ENCODE peak calls at places on chromosomes 16 and 17, in five cellular contexts. L is foreskin fibroblast, V is right lobe of liver, Y is cardiac fibroblast, Q is Karpas-422. K is an unnamed sample.

GRCh38 chr16:4924593-4925378 is 12.2 kb downstream of the PPL start:
- DNase-seq in L (no peak), V (peak), Y (no peak), Q (no peak), K (no peak)

GRCh38 chr17:74297941-74298340 is 23.9 kb downstream of the DNAI2 start:
- DNase-seq in L (no peak), V (no peak), Y (no peak), Q (no peak), K (peak)

GRCh38 chr16:12724216-12724615 is 79.5 kb downstream of the CPPED1 start:
- DNase-seq in L (no peak), V (no peak), Y (no peak), Q (no peak), K (no peak)

GRCh38 chr17:42276359-42276608 is at the start of gene STAT5B:
- DNase-seq in L (peak), V (peak), Y (peak), Q (peak), K (peak)

GRCh38 chr17:44775136-44775837 is 16.5 kb downstream of the ADAM11 start:
- DNase-seq in L (peak), V (peak), Y (peak), Q (peak), K (peak)

GRCh38 chr16:9039208-9039607 is 52.2 kb upstream of the HAPSTR1 start:
- DNase-seq in L (no peak), V (no peak), Y (peak), Q (peak), K (no peak)

GRCh38 chr16:75402821-75403475 is 30.4 kb downstream of the CFDP1 start:
- DNase-seq in L (no peak), V (no peak), Y (peak), Q (peak), K (no peak)

GRCh38 chr16:6279261-6279660 is 1053.4 kb upstream of the RBFOX1 start:
- DNase-seq in L (no peak), V (no peak), Y (no peak), Q (no peak), K (no peak)

GRCh38 chr16:50208460-50208931 is 55.4 kb downstream of the TENT4B start:
- DNase-seq in L (peak), V (no peak), Y (no peak), Q (peak), K (peak)

GRCh38 chr17:9644910-9645751 is at the start of gene USP43:
- DNase-seq in L (no peak), V (peak), Y (peak), Q (no peak), K (peak)

GRCh38 chr17:57523926-57524634 is 221.0 kb downstream of the CCDC182 start:
- DNase-seq in L (peak), V (peak), Y (peak), Q (peak), K (peak)

GRCh38 chr17:67902531-67903231 is 77.4 kb downstream of the BPTF start:
- DNase-seq in L (no peak), V (no peak), Y (peak), Q (no peak), K (no peak)

GRCh38 chr16:69554495-69554894 is 11.3 kb upstream of the NFAT5 start:
- DNase-seq in L (no peak), V (no peak), Y (no peak), Q (peak), K (no peak)

GRCh38 chr16:22207715-22208360 is 1.8 kb downstream of the EEF2K start:
- DNase-seq in L (no peak), V (no peak), Y (no peak), Q (no peak), K (no peak)

GRCh38 chr17:10072556-10072955 is 125.8 kb downstream of the GAS7 start:
- DNase-seq in L (no peak), V (no peak), Y (no peak), Q (no peak), K (no peak)

GRCh38 chr16:88691129-88691813 is 5.0 kb upstream of the SNAI3 start:
- DNase-seq in L (no peak), V (no peak), Y (no peak), Q (no peak), K (no peak)

GRCh38 chr17:62848334-62848733 is 40.2 kb upstream of the MARCHF10 start:
- DNase-seq in L (no peak), V (no peak), Y (no peak), Q (no peak), K (no peak)

GRCh38 chr16:28514246-28514645 is 7.6 kb upstream of the IL27 start:
- DNase-seq in L (no peak), V (no peak), Y (no peak), Q (no peak), K (no peak)

GRCh38 chr16:88023786-88024185 is 72.6 kb downstream of the BANP start:
- DNase-seq in L (no peak), V (no peak), Y (no peak), Q (no peak), K (no peak)

GRCh38 chr17:6780001-6780400 is 4.0 kb downstream of the FBXO39 start:
- DNase-seq in L (no peak), V (no peak), Y (no peak), Q (no peak), K (no peak)

GRCh38 chr16:28478511-28479180 is 6.5 kb upstream of the NPIPB7 start:
- DNase-seq in L (no peak), V (no peak), Y (no peak), Q (no peak), K (no peak)

GRCh38 chr16:7615565-7615964 is 282.9 kb downstream of the RBFOX1 start:
- DNase-seq in L (no peak), V (no peak), Y (no peak), Q (no peak), K (no peak)

GRCh38 chr17:73820686-73821448 is 176.6 kb upstream of the SDK2 start:
- DNase-seq in L (no peak), V (no peak), Y (peak), Q (peak), K (peak)

GRCh38 chr17:52106070-52106469 is 52.4 kb downstream of the CA10 start:
- DNase-seq in L (no peak), V (no peak), Y (no peak), Q (no peak), K (no peak)

GRCh38 chr16:62954144-62955032 is 918.1 kb upstream of the CDH8 start:
- DNase-seq in L (no peak), V (no peak), Y (no peak), Q (no peak), K (no peak)

GRCh38 chr17:30376621-30377452 is 1.9 kb upstream of the CPD start:
- DNase-seq in L (peak), V (no peak), Y (peak), Q (no peak), K (peak)

GRCh38 chr16:50889746-50890145 is 147.9 kb downstream of the CYLD start:
- DNase-seq in L (no peak), V (no peak), Y (no peak), Q (no peak), K (no peak)

GRCh38 chr17:57889892-57890856 is 40.3 kb upstream of the MRPS23 start:
- DNase-seq in L (peak), V (peak), Y (peak), Q (no peak), K (peak)

GRCh38 chr16:75919664-75920063 is 193.4 kb upstream of the CPHXL start:
- DNase-seq in L (no peak), V (no peak), Y (no peak), Q (no peak), K (peak)

GRCh38 chr17:700504-701094 is 14.0 kb downstream of the VPS53 start:
- DNase-seq in L (peak), V (no peak), Y (peak), Q (peak), K (no peak)

GRCh38 chr17:63772801-63773271 is 561 bp downstream of the CCDC47 start:
- DNase-seq in L (no peak), V (no peak), Y (peak), Q (peak), K (no peak)

GRCh38 chr16:5678371-5678770 is 580.8 kb upstream of the EEF2KMT start:
- DNase-seq in L (no peak), V (no peak), Y (no peak), Q (peak), K (no peak)

GRCh38 chr17:80959330-80960036 is 32.2 kb upstream of the CHMP6 start:
- DNase-seq in L (peak), V (peak), Y (peak), Q (no peak), K (peak)

GRCh38 chr17:82110298-82110697 is 12.3 kb upstream of the FASN start:
- DNase-seq in L (no peak), V (no peak), Y (no peak), Q (no peak), K (no peak)

GRCh38 chr17:41456206-41456605 is 11.0 kb downstream of the KRT32 start:
- DNase-seq in L (no peak), V (no peak), Y (no peak), Q (no peak), K (peak)

GRCh38 chr16:81136331-81137011 is 40.3 kb upstream of the GCSH start:
- DNase-seq in L (no peak), V (no peak), Y (no peak), Q (no peak), K (no peak)

GRCh38 chr16:10086620-10087019 is 95.6 kb downstream of the GRIN2A start:
- DNase-seq in L (no peak), V (no peak), Y (no peak), Q (no peak), K (no peak)

GRCh38 chr17:15285466-15285865 is 20.3 kb upstream of the PMP22 start:
- DNase-seq in L (no peak), V (no peak), Y (no peak), Q (no peak), K (no peak)

GRCh38 chr17:70258465-70258864 is 89.1 kb downstream of the KCNJ2 start:
- DNase-seq in L (no peak), V (no peak), Y (no peak), Q (no peak), K (no peak)

GRCh38 chr17:2749058-2749783 is at the start of gene CCDC92B:
- DNase-seq in L (no peak), V (no peak), Y (no peak), Q (no peak), K (no peak)
- H3K4me3 ChIP-seq in L (no peak), V (no peak), Y (no peak), Q (no peak), K (no peak)

GRCh38 chr16:3695610-3696369 is 21.5 kb downstream of the TRAP1 start:
- DNase-seq in L (no peak), V (peak), Y (no peak), Q (no peak), K (no peak)
- H3K4me3 ChIP-seq in L (no peak), V (peak), Y (no peak), Q (no peak), K (no peak)

DNA sequence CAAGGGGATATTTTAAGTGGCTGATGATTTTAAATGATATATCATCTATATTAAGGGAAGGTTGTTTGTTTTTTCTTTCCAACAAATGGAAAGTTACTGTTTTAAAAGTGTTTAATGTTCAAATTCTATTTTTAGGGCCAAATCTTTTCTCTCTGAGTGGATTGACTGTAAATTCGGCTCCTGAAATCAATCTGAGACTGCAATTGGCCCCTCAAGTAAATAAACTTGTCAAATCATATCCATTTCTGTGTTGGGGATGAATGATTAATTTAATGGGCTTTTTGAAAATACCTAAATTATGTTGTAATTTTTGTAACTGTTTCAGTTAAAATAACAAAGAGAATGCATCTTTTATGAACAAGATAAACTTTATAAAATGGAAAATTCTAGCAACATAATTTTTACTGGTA is 2.6 kb downstream of the HS3ST3A1 start:
- DNase-seq in L (no peak), V (no peak), Y (no peak), Q (no peak), K (no peak)
- H3K4me3 ChIP-seq in L (peak), V (no peak), Y (peak), Q (no peak), K (no peak)

DNA sequence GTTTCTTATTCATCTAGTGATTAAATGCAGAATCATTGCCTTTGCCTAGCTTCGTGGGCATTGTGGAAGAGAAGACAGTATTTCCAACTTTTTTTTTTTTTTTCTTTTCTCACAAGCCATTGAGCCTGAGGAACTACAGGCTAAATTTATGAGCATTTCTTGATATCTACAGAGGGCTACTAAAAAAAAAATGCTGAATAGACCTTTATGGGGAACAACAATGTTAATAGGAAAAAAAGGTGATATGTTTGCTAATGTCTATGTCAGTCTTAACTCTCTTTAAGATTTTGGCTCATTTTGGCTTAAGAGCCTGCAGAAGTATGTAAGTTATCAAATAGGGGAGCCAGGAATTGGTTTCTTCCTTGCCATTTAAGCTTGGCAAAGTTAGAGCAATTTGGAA is 6.0 kb downstream of the WIPF2 start:
- DNase-seq in L (no peak), V (no peak), Y (no peak), Q (no peak), K (no peak)
- H3K4me3 ChIP-seq in L (no peak), V (no peak), Y (no peak), Q (no peak), K (no peak)

GRCh38 chr17:79728908-79729471 is 1.8 kb upstream of the ENPP7 start:
- DNase-seq in L (no peak), V (no peak), Y (no peak), Q (no peak), K (no peak)
- H3K4me3 ChIP-seq in L (no peak), V (peak), Y (no peak), Q (no peak), K (no peak)